ENCODE peak calls at places on chromosomes 5 and 9, in nine cellular contexts. One of them, this sample, is unnamed. For H3K27me3 and H3K4me1, the result is how much of the 10 kb centered on the place peaks cover.

GRCh38 chr5:115511632-115512031 is 32.9 kb downstream of the FEM1C start:
- DNase-seq in ovary: no peak
- DNase-seq in CD4-positive, alpha-beta memory T cell: no peak
- DNase-seq in gastrocnemius medialis: no peak
- DNase-seq in neuronal stem cell: no peak
- DNase-seq in NT2/D1: no peak
- DNase-seq in endothelial cell of umbilical vein: no peak
- DNase-seq in tibial artery: no peak
- DNase-seq in uterus: no peak
- DNase-seq in this sample: no peak

GRCh38 chr5:16446993-16447392 is 18.6 kb downstream of the ZNF622 start:
- DNase-seq in ovary: no peak
- DNase-seq in CD4-positive, alpha-beta memory T cell: no peak
- DNase-seq in gastrocnemius medialis: no peak
- DNase-seq in neuronal stem cell: no peak
- DNase-seq in NT2/D1: no peak
- DNase-seq in endothelial cell of umbilical vein: no peak
- DNase-seq in tibial artery: no peak
- DNase-seq in uterus: no peak
- DNase-seq in this sample: no peak

GRCh38 chr5:151082976-151083651 is 2.3 kb upstream of the TNIP1 start:
- DNase-seq in ovary: no peak
- DNase-seq in CD4-positive, alpha-beta memory T cell: peak
- DNase-seq in gastrocnemius medialis: peak
- DNase-seq in neuronal stem cell: no peak
- DNase-seq in NT2/D1: no peak
- DNase-seq in endothelial cell of umbilical vein: no peak
- DNase-seq in tibial artery: no peak
- DNase-seq in uterus: no peak
- DNase-seq in this sample: no peak

GRCh38 chr5:37197340-37198050 is 51.7 kb downstream of the CPLANE1 start:
- DNase-seq in ovary: no peak
- DNase-seq in CD4-positive, alpha-beta memory T cell: peak
- DNase-seq in gastrocnemius medialis: no peak
- DNase-seq in neuronal stem cell: no peak
- DNase-seq in NT2/D1: no peak
- DNase-seq in endothelial cell of umbilical vein: peak
- DNase-seq in tibial artery: no peak
- DNase-seq in uterus: no peak
- DNase-seq in this sample: no peak

GRCh38 chr5:33890633-33891032 is 1.2 kb downstream of the ADAMTS12 start:
- DNase-seq in ovary: no peak
- DNase-seq in CD4-positive, alpha-beta memory T cell: no peak
- DNase-seq in gastrocnemius medialis: no peak
- DNase-seq in neuronal stem cell: no peak
- DNase-seq in NT2/D1: no peak
- DNase-seq in endothelial cell of umbilical vein: no peak
- DNase-seq in tibial artery: no peak
- DNase-seq in uterus: no peak
- DNase-seq in this sample: no peak

GRCh38 chr9:38339496-38339895 is 53.0 kb upstream of the ALDH1B1 start:
- DNase-seq in ovary: no peak
- DNase-seq in CD4-positive, alpha-beta memory T cell: no peak
- DNase-seq in gastrocnemius medialis: no peak
- DNase-seq in neuronal stem cell: no peak
- DNase-seq in NT2/D1: no peak
- DNase-seq in endothelial cell of umbilical vein: no peak
- DNase-seq in tibial artery: no peak
- DNase-seq in uterus: peak
- DNase-seq in this sample: no peak

GRCh38 chr9:34382054-34382453 is 5.4 kb upstream of the MYORG start:
- DNase-seq in ovary: no peak
- DNase-seq in CD4-positive, alpha-beta memory T cell: no peak
- DNase-seq in gastrocnemius medialis: no peak
- DNase-seq in neuronal stem cell: no peak
- DNase-seq in NT2/D1: no peak
- DNase-seq in endothelial cell of umbilical vein: no peak
- DNase-seq in tibial artery: no peak
- DNase-seq in uterus: no peak
- DNase-seq in this sample: no peak

GRCh38 chr5:28226407-28226806 is 1188.0 kb upstream of the CDH9 start:
- DNase-seq in ovary: no peak
- DNase-seq in CD4-positive, alpha-beta memory T cell: no peak
- DNase-seq in gastrocnemius medialis: no peak
- DNase-seq in neuronal stem cell: no peak
- DNase-seq in NT2/D1: no peak
- DNase-seq in endothelial cell of umbilical vein: no peak
- DNase-seq in tibial artery: no peak
- DNase-seq in uterus: no peak
- DNase-seq in this sample: no peak

GRCh38 chr9:124040186-124040920 is 28.8 kb downstream of the LHX2 start:
- DNase-seq in ovary: no peak
- DNase-seq in CD4-positive, alpha-beta memory T cell: no peak
- DNase-seq in gastrocnemius medialis: no peak
- DNase-seq in neuronal stem cell: no peak
- DNase-seq in NT2/D1: no peak
- DNase-seq in endothelial cell of umbilical vein: no peak
- DNase-seq in tibial artery: no peak
- DNase-seq in uterus: no peak
- DNase-seq in this sample: no peak

GRCh38 chr9:124038790-124039633 is 27.4 kb downstream of the LHX2 start:
- DNase-seq in ovary: no peak
- DNase-seq in CD4-positive, alpha-beta memory T cell: no peak
- DNase-seq in gastrocnemius medialis: no peak
- DNase-seq in neuronal stem cell: no peak
- DNase-seq in NT2/D1: no peak
- DNase-seq in endothelial cell of umbilical vein: no peak
- DNase-seq in tibial artery: no peak
- DNase-seq in uterus: no peak
- DNase-seq in this sample: no peak

GRCh38 chr9:124042168-124042775 is 30.7 kb downstream of the LHX2 start:
- DNase-seq in ovary: no peak
- DNase-seq in CD4-positive, alpha-beta memory T cell: no peak
- DNase-seq in gastrocnemius medialis: no peak
- DNase-seq in neuronal stem cell: no peak
- DNase-seq in NT2/D1: no peak
- DNase-seq in endothelial cell of umbilical vein: no peak
- DNase-seq in tibial artery: no peak
- DNase-seq in uterus: no peak
- DNase-seq in this sample: no peak

GRCh38 chr9:124041817-124042116 is 30.2 kb downstream of the LHX2 start:
- DNase-seq in ovary: no peak
- DNase-seq in CD4-positive, alpha-beta memory T cell: no peak
- DNase-seq in gastrocnemius medialis: no peak
- DNase-seq in neuronal stem cell: no peak
- DNase-seq in NT2/D1: no peak
- DNase-seq in endothelial cell of umbilical vein: no peak
- DNase-seq in tibial artery: no peak
- DNase-seq in uterus: no peak
- DNase-seq in this sample: no peak

DNA sequence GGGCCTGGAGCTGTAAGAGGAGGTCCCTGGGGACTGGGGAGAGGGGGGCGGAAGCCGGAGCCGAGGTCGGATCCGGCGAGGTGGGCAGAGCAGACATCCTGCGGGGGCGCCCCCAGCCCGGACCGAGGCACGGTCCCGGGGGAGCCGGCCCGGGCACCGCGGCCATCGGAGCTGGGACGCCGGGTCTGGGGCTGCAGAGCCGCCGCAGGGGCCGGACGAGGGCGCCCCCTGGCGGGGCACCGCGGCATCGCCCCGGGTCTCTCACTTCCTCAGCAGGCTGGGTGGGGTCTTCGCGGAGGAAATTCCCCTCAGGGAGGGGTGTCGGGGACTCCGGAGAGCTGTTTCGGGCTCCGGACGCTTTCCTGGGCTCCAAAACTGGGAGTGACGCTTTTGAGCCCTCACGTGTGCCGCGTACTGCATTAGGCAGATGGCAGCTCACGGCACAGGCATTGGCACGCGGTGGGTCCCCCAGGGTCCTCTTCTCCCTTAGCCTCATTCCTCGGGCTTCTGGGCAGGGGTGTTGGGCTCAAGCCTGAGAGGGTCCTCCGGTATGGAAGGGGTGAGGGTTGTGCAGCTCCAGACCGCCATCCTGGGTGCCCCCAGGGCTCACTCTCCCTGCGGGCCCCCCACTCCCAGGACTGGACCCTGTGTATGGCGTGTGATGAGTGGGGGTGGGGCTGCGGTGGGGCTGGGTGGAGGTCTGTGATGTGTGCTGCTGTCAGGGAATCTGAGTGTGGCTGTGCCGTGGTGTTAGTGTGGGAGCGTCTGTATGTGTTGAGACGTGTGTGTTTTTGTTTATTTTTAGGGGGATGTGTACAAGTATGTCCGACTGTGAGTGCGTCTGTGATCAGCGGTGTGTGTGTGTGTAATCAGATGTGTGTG is 29.6 kb downstream of the LHX2 start:
- DNase-seq in ovary: peak
- DNase-seq in CD4-positive, alpha-beta memory T cell: peak
- DNase-seq in gastrocnemius medialis: no peak
- DNase-seq in neuronal stem cell: no peak
- DNase-seq in NT2/D1: no peak
- DNase-seq in endothelial cell of umbilical vein: peak
- DNase-seq in tibial artery: no peak
- DNase-seq in uterus: peak
- DNase-seq in this sample: no peak
- H3K27me3 ChIP-seq in ovary: under half
- H3K27me3 ChIP-seq in CD4-positive, alpha-beta memory T cell: under half
- H3K27me3 ChIP-seq in gastrocnemius medialis: half or more
- H3K27me3 ChIP-seq in neuronal stem cell: under half
- H3K27me3 ChIP-seq in NT2/D1: under half
- H3K27me3 ChIP-seq in endothelial cell of umbilical vein: under half
- H3K27me3 ChIP-seq in tibial artery: under half
- H3K27me3 ChIP-seq in uterus: under half
- H3K27me3 ChIP-seq in this sample: under half

GRCh38 chr5:134527961-134528424 is 2.5 kb downstream of the JADE2 start:
- DNase-seq in ovary: no peak
- DNase-seq in CD4-positive, alpha-beta memory T cell: no peak
- DNase-seq in gastrocnemius medialis: no peak
- DNase-seq in neuronal stem cell: no peak
- DNase-seq in NT2/D1: no peak
- DNase-seq in endothelial cell of umbilical vein: no peak
- DNase-seq in tibial artery: no peak
- DNase-seq in uterus: no peak
- DNase-seq in this sample: no peak

GRCh38 chr5:134533115-134533815 is 7.8 kb downstream of the JADE2 start:
- DNase-seq in ovary: peak
- DNase-seq in CD4-positive, alpha-beta memory T cell: no peak
- DNase-seq in gastrocnemius medialis: peak
- DNase-seq in neuronal stem cell: no peak
- DNase-seq in NT2/D1: no peak
- DNase-seq in endothelial cell of umbilical vein: no peak
- DNase-seq in tibial artery: peak
- DNase-seq in uterus: peak
- DNase-seq in this sample: no peak

GRCh38 chr5:134529460-134529859 is 4.0 kb downstream of the JADE2 start:
- DNase-seq in ovary: no peak
- DNase-seq in CD4-positive, alpha-beta memory T cell: no peak
- DNase-seq in gastrocnemius medialis: no peak
- DNase-seq in neuronal stem cell: no peak
- DNase-seq in NT2/D1: no peak
- DNase-seq in endothelial cell of umbilical vein: no peak
- DNase-seq in tibial artery: no peak
- DNase-seq in uterus: no peak
- DNase-seq in this sample: no peak

GRCh38 chr5:134527156-134527960 is 1.9 kb downstream of the JADE2 start:
- DNase-seq in ovary: peak
- DNase-seq in CD4-positive, alpha-beta memory T cell: peak
- DNase-seq in gastrocnemius medialis: peak
- DNase-seq in neuronal stem cell: peak
- DNase-seq in NT2/D1: peak
- DNase-seq in endothelial cell of umbilical vein: peak
- DNase-seq in tibial artery: peak
- DNase-seq in uterus: peak
- DNase-seq in this sample: no peak

DNA sequence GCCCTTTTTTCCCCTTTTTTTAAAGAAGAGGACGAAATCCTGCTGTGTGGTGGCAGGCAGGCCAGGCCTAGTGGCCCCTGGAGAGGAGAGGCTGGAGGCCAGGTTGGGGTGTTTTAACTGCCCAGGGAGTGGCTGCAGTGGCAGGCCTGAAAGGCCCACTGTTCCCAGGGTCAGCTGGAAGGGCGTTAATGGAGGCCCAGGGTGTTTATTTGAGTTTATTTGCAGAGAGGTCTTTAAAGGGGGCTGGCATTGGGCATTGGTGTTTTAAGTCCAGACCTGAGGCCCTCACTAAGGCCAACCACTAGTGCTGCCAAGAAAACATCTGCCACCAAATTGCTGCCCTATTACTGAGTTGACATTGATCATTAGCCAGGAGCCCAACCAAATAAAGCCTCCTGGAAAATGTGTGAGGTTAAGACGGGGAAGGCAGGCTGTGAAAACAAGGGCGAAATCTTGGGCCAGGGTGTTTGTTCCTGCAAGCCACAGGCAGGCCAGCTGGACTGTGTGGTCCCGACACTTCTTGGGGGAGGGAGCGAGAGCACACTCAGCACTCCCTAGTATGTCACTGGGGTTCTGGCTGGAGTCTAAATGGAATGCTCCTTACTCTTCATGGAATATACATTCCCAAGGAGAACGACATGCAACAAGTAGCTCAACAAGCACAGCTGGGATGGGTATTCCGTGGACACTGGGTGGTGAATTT is 5.1 kb downstream of the JADE2 start:
- DNase-seq in ovary: peak
- DNase-seq in CD4-positive, alpha-beta memory T cell: no peak
- DNase-seq in gastrocnemius medialis: no peak
- DNase-seq in neuronal stem cell: no peak
- DNase-seq in NT2/D1: no peak
- DNase-seq in endothelial cell of umbilical vein: no peak
- DNase-seq in tibial artery: peak
- DNase-seq in uterus: no peak
- DNase-seq in this sample: no peak
- H3K4me1 ChIP-seq in ovary: under half
- H3K4me1 ChIP-seq in CD4-positive, alpha-beta memory T cell: half or more
- H3K4me1 ChIP-seq in gastrocnemius medialis: half or more
- H3K4me1 ChIP-seq in neuronal stem cell: under half
- H3K4me1 ChIP-seq in NT2/D1: under half
- H3K4me1 ChIP-seq in endothelial cell of umbilical vein: under half
- H3K4me1 ChIP-seq in tibial artery: half or more
- H3K4me1 ChIP-seq in uterus: under half
- H3K4me1 ChIP-seq in this sample: under half

GRCh38 chr5:6431214-6432195 is 17.2 kb upstream of the UBE2QL1 start:
- DNase-seq in ovary: no peak
- DNase-seq in CD4-positive, alpha-beta memory T cell: no peak
- DNase-seq in gastrocnemius medialis: no peak
- DNase-seq in neuronal stem cell: no peak
- DNase-seq in NT2/D1: no peak
- DNase-seq in endothelial cell of umbilical vein: no peak
- DNase-seq in tibial artery: no peak
- DNase-seq in uterus: no peak
- DNase-seq in this sample: no peak

GRCh38 chr5:6430418-6431028 is 18.1 kb upstream of the UBE2QL1 start:
- DNase-seq in ovary: no peak
- DNase-seq in CD4-positive, alpha-beta memory T cell: no peak
- DNase-seq in gastrocnemius medialis: peak
- DNase-seq in neuronal stem cell: no peak
- DNase-seq in NT2/D1: no peak
- DNase-seq in endothelial cell of umbilical vein: no peak
- DNase-seq in tibial artery: no peak
- DNase-seq in uterus: no peak
- DNase-seq in this sample: no peak

GRCh38 chr5:6434737-6435136 is 13.9 kb upstream of the UBE2QL1 start:
- DNase-seq in ovary: no peak
- DNase-seq in CD4-positive, alpha-beta memory T cell: no peak
- DNase-seq in gastrocnemius medialis: no peak
- DNase-seq in neuronal stem cell: no peak
- DNase-seq in NT2/D1: no peak
- DNase-seq in endothelial cell of umbilical vein: no peak
- DNase-seq in tibial artery: no peak
- DNase-seq in uterus: no peak
- DNase-seq in this sample: no peak

GRCh38 chr5:6435356-6435755 is 13.3 kb upstream of the UBE2QL1 start:
- DNase-seq in ovary: no peak
- DNase-seq in CD4-positive, alpha-beta memory T cell: no peak
- DNase-seq in gastrocnemius medialis: no peak
- DNase-seq in neuronal stem cell: no peak
- DNase-seq in NT2/D1: peak
- DNase-seq in endothelial cell of umbilical vein: peak
- DNase-seq in tibial artery: no peak
- DNase-seq in uterus: no peak
- DNase-seq in this sample: no peak

GRCh38 chr5:6432206-6432605 is 16.5 kb upstream of the UBE2QL1 start:
- DNase-seq in ovary: no peak
- DNase-seq in CD4-positive, alpha-beta memory T cell: no peak
- DNase-seq in gastrocnemius medialis: no peak
- DNase-seq in neuronal stem cell: no peak
- DNase-seq in NT2/D1: no peak
- DNase-seq in endothelial cell of umbilical vein: no peak
- DNase-seq in tibial artery: no peak
- DNase-seq in uterus: no peak
- DNase-seq in this sample: no peak
- H3K27me3 ChIP-seq in ovary: under half
- H3K27me3 ChIP-seq in CD4-positive, alpha-beta memory T cell: under half
- H3K27me3 ChIP-seq in gastrocnemius medialis: under half
- H3K27me3 ChIP-seq in neuronal stem cell: under half
- H3K27me3 ChIP-seq in NT2/D1: under half
- H3K27me3 ChIP-seq in endothelial cell of umbilical vein: under half
- H3K27me3 ChIP-seq in tibial artery: under half
- H3K27me3 ChIP-seq in uterus: under half
- H3K27me3 ChIP-seq in this sample: under half

DNA sequence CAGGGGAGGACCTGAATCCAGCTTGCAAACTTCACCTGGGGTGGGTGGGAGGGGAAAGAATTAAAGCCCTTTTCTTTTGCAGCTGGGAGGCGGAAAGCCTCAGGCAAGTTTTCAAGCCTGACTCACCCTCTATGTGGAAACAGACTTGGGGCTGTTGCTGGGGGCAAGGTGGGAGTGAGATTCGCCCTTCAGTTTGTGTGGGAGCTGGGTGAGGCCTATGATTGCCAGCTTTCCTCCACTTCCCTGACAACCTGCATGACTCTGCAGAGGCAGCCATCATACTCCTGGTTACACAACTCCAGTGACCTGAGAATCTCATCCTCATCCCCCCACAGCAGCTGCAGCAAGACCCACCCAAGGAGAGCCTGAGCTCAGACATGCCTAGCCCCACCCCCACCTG is 43.2 kb upstream of the SREK1 start:
- DNase-seq in ovary: no peak
- DNase-seq in CD4-positive, alpha-beta memory T cell: no peak
- DNase-seq in gastrocnemius medialis: no peak
- DNase-seq in neuronal stem cell: no peak
- DNase-seq in NT2/D1: no peak
- DNase-seq in endothelial cell of umbilical vein: no peak
- DNase-seq in tibial artery: no peak
- DNase-seq in uterus: no peak
- DNase-seq in this sample: no peak
- H3K4me1 ChIP-seq in ovary: under half
- H3K4me1 ChIP-seq in CD4-positive, alpha-beta memory T cell: under half
- H3K4me1 ChIP-seq in gastrocnemius medialis: under half
- H3K4me1 ChIP-seq in neuronal stem cell: under half
- H3K4me1 ChIP-seq in NT2/D1: under half
- H3K4me1 ChIP-seq in endothelial cell of umbilical vein: under half
- H3K4me1 ChIP-seq in tibial artery: under half
- H3K4me1 ChIP-seq in uterus: under half
- H3K4me1 ChIP-seq in this sample: under half